ENCODE peak calls at places on chromosomes 5 and 9, in eight cellular contexts. One of them, this sample, is unnamed.

GRCh38 chr5:102823441-102823874 is 68.4 kb downstream of the PAM start:
- DNase-seq in left lobe of liver: no peak
- DNase-seq in CD8-positive, alpha-beta memory T cell: no peak
- DNase-seq in CD4-positive, alpha-beta T cell: no peak
- DNase-seq in foreskin fibroblast: peak; percentile 14
- DNase-seq in activated naive CD4-positive, alpha-beta T cell treated with anti-CD3 and anti-CD28 coated beads, Interleukin-2, amount 50 U/mL, for 72 hours: no peak
- DNase-seq in EL: peak; percentile 63
- DNase-seq in AG04450: no peak
- DNase-seq in this sample: no peak

GRCh38 chr9:125942111-125942510 is 194.9 kb downstream of the PBX3 start:
- DNase-seq in CD4-positive, alpha-beta T cell: no peak
- DNase-seq in CD8-positive, alpha-beta memory T cell: no peak
- DNase-seq in AG04450: no peak
- DNase-seq in left lobe of liver: no peak
- DNase-seq in activated naive CD4-positive, alpha-beta T cell treated with anti-CD3 and anti-CD28 coated beads, Interleukin-2, amount 50 U/mL, for 72 hours: no peak
- DNase-seq in EL: no peak
- DNase-seq in foreskin fibroblast: peak; percentile 3
- DNase-seq in this sample: no peak

GRCh38 chr9:109272045-109272444 is 48.8 kb downstream of the EPB41L4B start:
- DNase-seq in CD4-positive, alpha-beta T cell: no peak
- DNase-seq in CD8-positive, alpha-beta memory T cell: no peak
- DNase-seq in AG04450: no peak
- DNase-seq in foreskin fibroblast: no peak
- DNase-seq in activated naive CD4-positive, alpha-beta T cell treated with anti-CD3 and anti-CD28 coated beads, Interleukin-2, amount 50 U/mL, for 72 hours: no peak
- DNase-seq in EL: no peak
- DNase-seq in left lobe of liver: no peak
- DNase-seq in this sample: no peak

GRCh38 chr5:56669534-56670483 is 145.5 kb upstream of the MAP3K1 start:
- DNase-seq in foreskin fibroblast: peak; percentile 57
- DNase-seq in CD8-positive, alpha-beta memory T cell: no peak
- DNase-seq in CD4-positive, alpha-beta T cell: peak; percentile 18
- DNase-seq in activated naive CD4-positive, alpha-beta T cell treated with anti-CD3 and anti-CD28 coated beads, Interleukin-2, amount 50 U/mL, for 72 hours: peak; percentile 42
- DNase-seq in AG04450: no peak
- DNase-seq in EL: peak; percentile 11
- DNase-seq in left lobe of liver: peak; percentile 69
- DNase-seq in this sample: no peak

GRCh38 chr5:125412561-125413535 is 666.4 kb upstream of the ZNF608 start:
- DNase-seq in foreskin fibroblast: peak; percentile 93
- DNase-seq in CD4-positive, alpha-beta T cell: no peak
- DNase-seq in EL: peak; percentile 83
- DNase-seq in left lobe of liver: no peak
- DNase-seq in activated naive CD4-positive, alpha-beta T cell treated with anti-CD3 and anti-CD28 coated beads, Interleukin-2, amount 50 U/mL, for 72 hours: no peak
- DNase-seq in AG04450: peak; percentile 66
- DNase-seq in CD8-positive, alpha-beta memory T cell: no peak
- DNase-seq in this sample: peak; percentile 38

GRCh38 chr5:146527785-146528184 is 11.8 kb upstream of the GPR151 start:
- DNase-seq in CD8-positive, alpha-beta memory T cell: no peak
- DNase-seq in foreskin fibroblast: no peak
- DNase-seq in EL: no peak
- DNase-seq in AG04450: no peak
- DNase-seq in activated naive CD4-positive, alpha-beta T cell treated with anti-CD3 and anti-CD28 coated beads, Interleukin-2, amount 50 U/mL, for 72 hours: no peak
- DNase-seq in CD4-positive, alpha-beta T cell: no peak
- DNase-seq in left lobe of liver: no peak
- DNase-seq in this sample: no peak

GRCh38 chr9:124101593-124101992 is 90.0 kb downstream of the LHX2 start:
- DNase-seq in AG04450: no peak
- DNase-seq in foreskin fibroblast: no peak
- DNase-seq in CD4-positive, alpha-beta T cell: no peak
- DNase-seq in CD8-positive, alpha-beta memory T cell: no peak
- DNase-seq in left lobe of liver: no peak
- DNase-seq in EL: no peak
- DNase-seq in activated naive CD4-positive, alpha-beta T cell treated with anti-CD3 and anti-CD28 coated beads, Interleukin-2, amount 50 U/mL, for 72 hours: no peak
- DNase-seq in this sample: no peak

GRCh38 chr5:168978015-168978414 is 322.9 kb downstream of the SLIT3 start:
- DNase-seq in AG04450: no peak
- DNase-seq in foreskin fibroblast: peak; percentile 33
- DNase-seq in left lobe of liver: no peak
- DNase-seq in CD4-positive, alpha-beta T cell: no peak
- DNase-seq in CD8-positive, alpha-beta memory T cell: no peak
- DNase-seq in activated naive CD4-positive, alpha-beta T cell treated with anti-CD3 and anti-CD28 coated beads, Interleukin-2, amount 50 U/mL, for 72 hours: no peak
- DNase-seq in EL: peak; percentile 9
- DNase-seq in this sample: no peak

GRCh38 chr5:132714456-132715307 is 22.7 kb downstream of the KIF3A start:
- DNase-seq in EL: no peak
- DNase-seq in CD8-positive, alpha-beta memory T cell: no peak
- DNase-seq in activated naive CD4-positive, alpha-beta T cell treated with anti-CD3 and anti-CD28 coated beads, Interleukin-2, amount 50 U/mL, for 72 hours: peak; percentile 10
- DNase-seq in left lobe of liver: no peak
- DNase-seq in CD4-positive, alpha-beta T cell: no peak
- DNase-seq in foreskin fibroblast: no peak
- DNase-seq in AG04450: no peak
- DNase-seq in this sample: no peak

GRCh38 chr5:34707451-34708107 is 51.5 kb downstream of the RAI14 start:
- DNase-seq in left lobe of liver: no peak
- DNase-seq in activated naive CD4-positive, alpha-beta T cell treated with anti-CD3 and anti-CD28 coated beads, Interleukin-2, amount 50 U/mL, for 72 hours: no peak
- DNase-seq in AG04450: no peak
- DNase-seq in EL: no peak
- DNase-seq in CD8-positive, alpha-beta memory T cell: no peak
- DNase-seq in foreskin fibroblast: no peak
- DNase-seq in CD4-positive, alpha-beta T cell: no peak
- DNase-seq in this sample: no peak

GRCh38 chr9:20962487-20962886 is 69.0 kb downstream of the HACD4 start:
- DNase-seq in foreskin fibroblast: no peak
- DNase-seq in EL: no peak
- DNase-seq in CD8-positive, alpha-beta memory T cell: no peak
- DNase-seq in CD4-positive, alpha-beta T cell: no peak
- DNase-seq in activated naive CD4-positive, alpha-beta T cell treated with anti-CD3 and anti-CD28 coated beads, Interleukin-2, amount 50 U/mL, for 72 hours: no peak
- DNase-seq in AG04450: no peak
- DNase-seq in left lobe of liver: no peak
- DNase-seq in this sample: no peak

GRCh38 chr5:136518174-136518573 is 152.8 kb upstream of the TRPC7 start:
- DNase-seq in activated naive CD4-positive, alpha-beta T cell treated with anti-CD3 and anti-CD28 coated beads, Interleukin-2, amount 50 U/mL, for 72 hours: no peak
- DNase-seq in foreskin fibroblast: no peak
- DNase-seq in AG04450: no peak
- DNase-seq in CD8-positive, alpha-beta memory T cell: no peak
- DNase-seq in CD4-positive, alpha-beta T cell: no peak
- DNase-seq in EL: no peak
- DNase-seq in left lobe of liver: no peak
- DNase-seq in this sample: no peak

GRCh38 chr9:4301302-4301701 is 1.4 kb upstream of the GLIS3 start:
- DNase-seq in activated naive CD4-positive, alpha-beta T cell treated with anti-CD3 and anti-CD28 coated beads, Interleukin-2, amount 50 U/mL, for 72 hours: no peak
- DNase-seq in CD8-positive, alpha-beta memory T cell: no peak
- DNase-seq in CD4-positive, alpha-beta T cell: no peak
- DNase-seq in EL: peak; percentile 77
- DNase-seq in AG04450: no peak
- DNase-seq in foreskin fibroblast: peak; percentile 84
- DNase-seq in left lobe of liver: no peak
- DNase-seq in this sample: no peak

GRCh38 chr5:159732220-159732619 is 184.1 kb upstream of the ADRA1B start:
- DNase-seq in left lobe of liver: no peak
- DNase-seq in foreskin fibroblast: peak; percentile 27
- DNase-seq in AG04450: no peak
- DNase-seq in activated naive CD4-positive, alpha-beta T cell treated with anti-CD3 and anti-CD28 coated beads, Interleukin-2, amount 50 U/mL, for 72 hours: no peak
- DNase-seq in EL: peak; percentile 50
- DNase-seq in CD8-positive, alpha-beta memory T cell: no peak
- DNase-seq in CD4-positive, alpha-beta T cell: no peak
- DNase-seq in this sample: no peak

GRCh38 chr5:96957125-96958041 is 21.5 kb downstream of the LNPEP start:
- DNase-seq in CD8-positive, alpha-beta memory T cell: no peak
- DNase-seq in left lobe of liver: no peak
- DNase-seq in EL: no peak
- DNase-seq in AG04450: no peak
- DNase-seq in CD4-positive, alpha-beta T cell: no peak
- DNase-seq in foreskin fibroblast: no peak
- DNase-seq in activated naive CD4-positive, alpha-beta T cell treated with anti-CD3 and anti-CD28 coated beads, Interleukin-2, amount 50 U/mL, for 72 hours: no peak
- DNase-seq in this sample: no peak

GRCh38 chr9:97958812-97959511 is 21.0 kb upstream of the HEMGN start:
- DNase-seq in activated naive CD4-positive, alpha-beta T cell treated with anti-CD3 and anti-CD28 coated beads, Interleukin-2, amount 50 U/mL, for 72 hours: no peak
- DNase-seq in AG04450: peak; percentile 63
- DNase-seq in CD8-positive, alpha-beta memory T cell: no peak
- DNase-seq in CD4-positive, alpha-beta T cell: no peak
- DNase-seq in EL: peak; percentile 55
- DNase-seq in left lobe of liver: no peak
- DNase-seq in foreskin fibroblast: peak; percentile 57
- DNase-seq in this sample: no peak

GRCh38 chr5:78896128-78896527 is 89.0 kb downstream of the ARSB start:
- DNase-seq in CD4-positive, alpha-beta T cell: no peak
- DNase-seq in foreskin fibroblast: peak; percentile 82
- DNase-seq in activated naive CD4-positive, alpha-beta T cell treated with anti-CD3 and anti-CD28 coated beads, Interleukin-2, amount 50 U/mL, for 72 hours: no peak
- DNase-seq in left lobe of liver: no peak
- DNase-seq in AG04450: peak; percentile 67
- DNase-seq in CD8-positive, alpha-beta memory T cell: no peak
- DNase-seq in EL: peak; percentile 78
- DNase-seq in this sample: no peak

GRCh38 chr5:10797246-10797645 is 36.2 kb upstream of the DAP start:
- DNase-seq in left lobe of liver: no peak
- DNase-seq in EL: peak; percentile 42
- DNase-seq in CD8-positive, alpha-beta memory T cell: no peak
- DNase-seq in CD4-positive, alpha-beta T cell: no peak
- DNase-seq in activated naive CD4-positive, alpha-beta T cell treated with anti-CD3 and anti-CD28 coated beads, Interleukin-2, amount 50 U/mL, for 72 hours: no peak
- DNase-seq in foreskin fibroblast: peak; percentile 47
- DNase-seq in AG04450: no peak
- DNase-seq in this sample: no peak

GRCh38 chr9:13718086-13718485 is 438.6 kb upstream of the MPDZ start:
- DNase-seq in foreskin fibroblast: no peak
- DNase-seq in AG04450: no peak
- DNase-seq in CD4-positive, alpha-beta T cell: no peak
- DNase-seq in left lobe of liver: no peak
- DNase-seq in EL: peak; percentile 35
- DNase-seq in CD8-positive, alpha-beta memory T cell: no peak
- DNase-seq in activated naive CD4-positive, alpha-beta T cell treated with anti-CD3 and anti-CD28 coated beads, Interleukin-2, amount 50 U/mL, for 72 hours: no peak
- DNase-seq in this sample: peak; percentile 75

GRCh38 chr9:132559711-132560110 is 22.7 kb upstream of the BARHL1 start:
- DNase-seq in activated naive CD4-positive, alpha-beta T cell treated with anti-CD3 and anti-CD28 coated beads, Interleukin-2, amount 50 U/mL, for 72 hours: no peak
- DNase-seq in CD8-positive, alpha-beta memory T cell: no peak
- DNase-seq in left lobe of liver: no peak
- DNase-seq in EL: no peak
- DNase-seq in AG04450: no peak
- DNase-seq in CD4-positive, alpha-beta T cell: no peak
- DNase-seq in foreskin fibroblast: no peak
- DNase-seq in this sample: no peak

GRCh38 chr5:126875303-126875785 is 98.4 kb downstream of the LMNB1 start:
- DNase-seq in activated naive CD4-positive, alpha-beta T cell treated with anti-CD3 and anti-CD28 coated beads, Interleukin-2, amount 50 U/mL, for 72 hours: no peak
- DNase-seq in EL: no peak
- DNase-seq in CD8-positive, alpha-beta memory T cell: no peak
- DNase-seq in foreskin fibroblast: no peak
- DNase-seq in left lobe of liver: no peak
- DNase-seq in CD4-positive, alpha-beta T cell: no peak
- DNase-seq in AG04450: no peak
- DNase-seq in this sample: no peak